ENCODE peak calls at places on chromosomes 13 and 19, in eight cellular contexts. N, C, I, G, H, Q, A and P are unnamed samples.

GRCh38 chr19:14114854-14115253 is 2.7 kb downstream of the PRKACA start:
- DNase-seq in H (no peak), I (no peak), N (peak), C (peak), G (peak), A (no peak), Q (peak), P (no peak)

GRCh38 chr13:79870123-79870522 is 389.2 kb downstream of the NDFIP2 start:
- DNase-seq in I (no peak), G (no peak), H (peak), C (no peak), A (no peak), N (no peak), Q (no peak), P (peak)

GRCh38 chr19:49875801-49876421 is 1.2 kb downstream of the AKT1S1 start:
- DNase-seq in Q (peak), I (no peak), C (peak), H (no peak), N (peak), G (peak), A (no peak), P (no peak)

GRCh38 chr19:51439021-51439465 is 19.2 kb downstream of the SIGLEC8 start:
- DNase-seq in C (peak), A (peak), H (peak), Q (no peak), G (peak), I (no peak), N (no peak), P (no peak)

GRCh38 chr19:42349378-42350107 is 24.1 kb downstream of the MEGF8 start:
- DNase-seq in N (no peak), G (no peak), C (no peak), H (no peak), I (no peak), Q (no peak), A (no peak), P (no peak)

GRCh38 chr13:72970956-72971355 is 87.8 kb upstream of the KLF5 start:
- DNase-seq in G (no peak), A (peak), Q (no peak), C (no peak), I (peak), N (no peak), H (no peak), P (peak)

GRCh38 chr19:35081201-35081600 is 34.4 kb upstream of the FXYD3 start:
- DNase-seq in I (no peak), H (no peak), C (no peak), N (no peak), G (no peak), Q (no peak), A (no peak), P (no peak)

GRCh38 chr19:6429419-6430221 is 3.9 kb downstream of the SLC25A41 start:
- DNase-seq in C (no peak), N (no peak), Q (no peak), G (no peak), A (no peak), I (no peak), H (no peak), P (no peak)

GRCh38 chr13:85140192-85140591 is 659.0 kb downstream of the SLITRK6 start:
- DNase-seq in N (no peak), H (no peak), G (no peak), C (no peak), A (peak), Q (no peak), I (no peak), P (peak)

GRCh38 chr13:45048890-45049407 is 59.6 kb downstream of the GPALPP1 start:
- DNase-seq in H (no peak), Q (no peak), I (no peak), A (no peak), C (peak), N (no peak), G (peak), P (no peak)

GRCh38 chr13:30722361-30722760 is 13.0 kb upstream of the ALOX5AP start:
- DNase-seq in Q (no peak), I (no peak), A (no peak), G (no peak), C (no peak), N (no peak), H (no peak), P (no peak)

GRCh38 chr19:8107301-8107903 is 42.0 kb downstream of the FBN3 start:
- DNase-seq in N (no peak), Q (no peak), C (no peak), I (no peak), G (no peak), A (no peak), H (no peak), P (no peak)

GRCh38 chr19:35468637-35469036 is 20.6 kb downstream of the FFAR2 start:
- DNase-seq in A (peak), N (peak), Q (peak), C (peak), H (peak), G (peak), I (no peak), P (peak)

GRCh38 chr19:38657633-38658222 is 10.3 kb downstream of the ACTN4 start:
- DNase-seq in C (no peak), G (peak), I (no peak), Q (no peak), H (peak), A (peak), N (no peak), P (peak)

GRCh38 chr13:111474136-111475002 is 153.9 kb downstream of the TEX29 start:
- DNase-seq in Q (no peak), G (peak), I (peak), A (peak), C (peak), H (peak), N (no peak), P (peak)

GRCh38 chr13:34587586-34587985 is 354.5 kb upstream of the NBEA start:
- DNase-seq in G (no peak), H (no peak), A (no peak), I (no peak), C (peak), Q (no peak), N (no peak), P (no peak)

GRCh38 chr19:35154535-35155406 is at the start of gene FXYD5:
- DNase-seq in A (peak), N (peak), G (peak), H (peak), C (peak), Q (peak), I (peak), P (peak)

GRCh38 chr13:109781384-109782065 is 4.9 kb downstream of the IRS2 start:
- DNase-seq in N (no peak), Q (no peak), I (no peak), A (peak), G (no peak), C (no peak), H (no peak), P (no peak)

GRCh38 chr19:3707868-3708206 is 347 bp upstream of the TJP3 start:
- DNase-seq in A (no peak), H (no peak), G (no peak), C (no peak), N (no peak), I (no peak), Q (no peak), P (no peak)

GRCh38 chr19:7894612-7895309 is 6.5 kb downstream of the LRRC8E start:
- DNase-seq in N (no peak), G (no peak), I (no peak), H (no peak), Q (peak), A (no peak), C (no peak), P (no peak)

GRCh38 chr13:30276178-30276577 is 31.2 kb downstream of the KATNAL1 start:
- DNase-seq in Q (no peak), N (no peak), A (no peak), G (no peak), C (peak), I (no peak), H (no peak), P (no peak)

GRCh38 chr13:36490055-36490454 is 57.8 kb downstream of the CCNA1 start:
- DNase-seq in H (no peak), I (no peak), Q (no peak), G (no peak), C (no peak), N (no peak), A (no peak), P (no peak)

GRCh38 chr13:108984251-108984920 is 355.0 kb downstream of the MYO16 start:
- DNase-seq in N (no peak), Q (no peak), I (no peak), A (no peak), C (no peak), G (no peak), H (no peak), P (no peak)

DNA sequence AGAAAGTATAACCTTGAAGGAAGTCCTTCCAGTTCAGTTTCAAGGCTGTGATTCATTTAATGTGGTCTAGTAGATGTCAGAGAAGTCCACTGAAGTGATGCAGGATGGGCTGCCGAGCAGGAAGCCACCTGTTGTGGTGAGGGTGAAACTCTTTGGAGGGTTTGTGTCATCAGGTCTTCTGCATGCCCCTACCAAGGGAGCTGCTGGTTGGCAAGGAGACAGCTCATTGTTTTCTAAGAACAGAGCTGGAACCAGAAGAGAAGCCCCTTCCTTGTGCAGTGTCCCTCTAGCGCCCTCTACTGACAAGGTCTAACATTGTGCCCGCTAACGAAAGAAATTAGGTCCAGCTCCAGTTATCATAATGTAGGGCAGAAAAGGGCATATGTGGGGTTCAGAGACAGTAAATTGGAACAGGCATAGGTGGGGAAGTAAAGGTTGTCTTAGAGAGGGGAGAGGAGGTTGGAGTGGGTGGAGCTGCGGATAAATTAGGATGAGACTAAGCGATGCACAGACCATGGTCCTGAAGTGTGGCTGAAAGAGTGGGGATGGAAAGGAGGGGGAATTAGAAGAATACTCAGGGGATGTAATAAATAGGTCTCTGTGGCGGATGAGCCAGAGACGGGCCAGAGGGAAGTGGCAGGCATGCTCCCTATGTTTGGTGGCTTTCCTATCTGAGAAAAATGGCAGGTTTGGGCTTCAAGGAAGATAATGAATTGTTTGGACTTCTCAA is 123.2 kb downstream of the OLFM4 start:
- DNase-seq in Q (peak), G (peak), A (no peak), I (no peak), H (peak), C (peak), N (peak), P (peak)
- TF ChIP-seq CTCF in Q (peak), G (peak), A (peak), I (peak), H (peak), C (peak), N (peak), P (peak)

GRCh38 chr19:18290250-18291018 is 9.0 kb upstream of the JUND start:
- DNase-seq in N (no peak), G (no peak), C (peak), I (no peak), Q (peak), H (peak), A (no peak), P (no peak)
- H3K4me3 ChIP-seq in N (no peak), G (no peak), C (no peak), I (no peak), Q (no peak), H (no peak), A (no peak), P (no peak)

GRCh38 chr13:42039457-42039945 is 8.9 kb upstream of the DGKH start:
- DNase-seq in Q (no peak), N (no peak), H (no peak), G (no peak), C (peak), A (no peak), I (no peak), P (no peak)
- TF ChIP-seq CTCF in Q (no peak), N (no peak), H (no peak), G (no peak), C (no peak), A (no peak), I (no peak), P (no peak)

DNA sequence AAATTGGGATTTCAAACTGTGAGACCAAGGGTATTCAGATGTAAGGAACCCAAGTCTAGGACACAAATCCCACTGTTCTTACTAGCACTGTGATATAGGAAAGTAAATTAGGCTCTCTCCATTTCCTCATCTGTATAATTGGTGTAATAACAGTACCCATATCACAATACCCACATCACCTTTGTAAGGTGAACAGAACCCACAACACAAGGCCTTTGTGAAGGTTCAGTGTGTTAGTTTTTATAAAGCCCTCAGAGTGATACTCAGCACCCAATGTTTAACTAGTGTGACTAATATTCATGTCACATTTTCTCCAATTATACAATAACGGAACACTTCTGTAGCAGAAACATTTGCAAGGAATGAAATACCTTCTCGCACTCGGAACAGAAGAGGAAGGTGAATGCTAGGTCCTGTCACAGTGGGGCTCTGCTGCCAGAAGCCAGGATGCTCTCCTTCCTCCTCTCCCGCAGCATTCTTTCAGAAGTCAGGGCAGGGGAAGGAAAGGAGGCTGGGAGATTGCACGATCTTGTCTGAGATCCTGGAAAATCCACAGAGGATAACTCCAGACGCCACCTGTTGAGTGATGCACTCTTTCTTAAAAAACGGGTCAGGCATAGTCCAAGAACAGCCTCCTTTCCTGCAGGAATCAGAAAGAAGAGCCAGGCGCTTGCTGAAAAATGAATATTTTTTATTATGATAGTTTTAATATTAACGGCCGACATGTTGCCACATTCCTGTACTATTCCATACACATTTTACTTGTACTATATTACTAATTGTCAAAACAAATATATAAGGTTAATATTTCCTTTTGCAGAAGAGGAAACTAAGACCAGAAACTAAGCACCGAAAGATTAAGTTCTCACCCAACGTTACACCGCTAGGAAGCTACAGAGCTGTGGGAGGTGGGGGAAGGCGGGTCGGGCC is 762 bp downstream of the ZNF45 start:
- DNase-seq in G (peak), N (no peak), Q (no peak), I (no peak), H (no peak), C (no peak), A (peak), P (peak)
- H3K4me3 ChIP-seq in G (peak), N (peak), Q (peak), I (peak), H (peak), C (peak), A (peak), P (peak)